ENCODE peak calls at places on chromosomes 1 and 21, in five cellular contexts. X, V, K, H and J are unnamed samples.

GRCh38 chr21:39430954-39431353 is 14.6 kb downstream of the LCA5L start:
- DNase-seq in H (no peak), V (no peak), K (no peak), X (no peak), J (no peak)

GRCh38 chr1:229980009-229980408 is 87.0 kb upstream of the GALNT2 start:
- DNase-seq in H (no peak), K (no peak), X (no peak), V (no peak), J (no peak)

GRCh38 chr1:90719321-90720136 is 2.4 kb upstream of the BARHL2 start:
- DNase-seq in V (no peak), K (no peak), H (peak; percentile 74), X (peak; percentile 58), J (peak; percentile 77)

GRCh38 chr1:161069731-161070270 is at the start of gene ARHGAP30:
- DNase-seq in V (no peak), X (peak; percentile 83), H (no peak), K (no peak), J (peak; percentile 42)

GRCh38 chr1:247013391-247013790 is 5.5 kb upstream of the ZNF695 start:
- DNase-seq in H (no peak), K (no peak), X (no peak), V (peak; percentile 53), J (no peak)

GRCh38 chr1:66335859-66336640 is 197.9 kb upstream of the SGIP1 start:
- DNase-seq in V (peak; percentile 61), X (no peak), K (no peak), H (no peak), J (peak; percentile 42)

GRCh38 chr1:50667272-50667671 is 244.0 kb upstream of the DMRTA2 start:
- DNase-seq in H (no peak), X (no peak), V (no peak), K (no peak), J (no peak)

GRCh38 chr1:201461783-201462441 is 7.1 kb downstream of the PHLDA3 start:
- DNase-seq in V (peak; percentile 99), X (no peak), K (no peak), H (no peak), J (no peak)

GRCh38 chr1:116218922-116219321 is 107.7 kb downstream of the MAB21L3 start:
- DNase-seq in X (no peak), H (no peak), V (no peak), K (no peak), J (peak; percentile 14)

GRCh38 chr1:228376651-228377631 is 29.7 kb downstream of the TRIM11 start:
- DNase-seq in H (no peak), X (no peak), V (no peak), K (no peak), J (no peak)

GRCh38 chr1:194358208-194358581 is 1171.8 kb upstream of the B3GALT2 start:
- DNase-seq in X (no peak), V (no peak), K (no peak), H (no peak), J (no peak)

GRCh38 chr1:201876148-201876547 is 12.6 kb upstream of the SHISA4 start:
- DNase-seq in K (no peak), H (peak; percentile 42), V (peak; percentile 27), X (no peak), J (no peak)

GRCh38 chr1:23718482-23718881 is 24.8 kb upstream of the ELOA start:
- DNase-seq in H (peak; percentile 75), K (peak; percentile 48), V (peak; percentile 50), X (peak; percentile 85), J (peak; percentile 94)

GRCh38 chr21:43313221-43313938 is 113.6 kb downstream of the SIK1 start:
- DNase-seq in K (no peak), H (no peak), X (no peak), V (no peak), J (no peak)

GRCh38 chr1:182340233-182341058 is 51.1 kb downstream of the GLUL start:
- DNase-seq in V (no peak), X (no peak), H (no peak), K (no peak), J (no peak)

GRCh38 chr21:36428789-36429671 is 43.8 kb downstream of the CHAF1B start:
- DNase-seq in H (no peak), V (no peak), K (no peak), X (no peak), J (no peak)

GRCh38 chr1:23619299-23620188 is 60.2 kb upstream of the ID3 start:
- DNase-seq in H (peak; percentile 72), X (peak; percentile 79), V (peak; percentile 13), K (no peak), J (peak; percentile 72)

GRCh38 chr1:91864017-91864700 is 21.8 kb downstream of the TGFBR3 start:
- DNase-seq in H (no peak), K (no peak), X (no peak), V (peak; percentile 66), J (no peak)

GRCh38 chr1:59110287-59110686 is 186.6 kb upstream of the FGGY start:
- DNase-seq in X (no peak), H (no peak), K (no peak), V (no peak), J (no peak)
- H2BK15ac ChIP-seq in X (no peak overlapping the region), H (no peak overlapping the region), K (no peak overlapping the region), V (no peak overlapping the region), J (no peak overlapping the region)

GRCh38 chr1:180185971-180186645 is 31.4 kb downstream of the QSOX1 start:
- DNase-seq in V (no peak), H (no peak), X (no peak), K (no peak), J (no peak)
- H2BK15ac ChIP-seq in V (no peak overlapping the region), H (no peak overlapping the region), X (no peak overlapping the region), K (no peak overlapping the region), J (no peak overlapping the region)

GRCh38 chr1:59605184-59605583 is 209.6 kb upstream of the HOOK1 start:
- DNase-seq in K (no peak), H (no peak), V (no peak), X (no peak), J (no peak)
- H2BK15ac ChIP-seq in K (no peak overlapping the region), H (no peak overlapping the region), V (peak overlapping the region; percentile 68), X (no peak overlapping the region), J (no peak overlapping the region)

GRCh38 chr1:235013512-235013911 is 115.1 kb downstream of the TOMM20 start:
- DNase-seq in X (no peak), V (no peak), H (no peak), K (no peak), J (peak; percentile 26)
- H2BK15ac ChIP-seq in X (no peak overlapping the region), V (peak overlapping the region; percentile 67), H (no peak overlapping the region), K (no peak overlapping the region), J (no peak overlapping the region)

GRCh38 chr1:32702599-32703478 is at the start of gene SYNC:
- DNase-seq in H (no peak), K (no peak), V (peak; percentile 78), X (no peak), J (no peak)

GRCh38 chr1:32705516-32705915 is 2.9 kb upstream of the SYNC start:
- DNase-seq in K (no peak), X (no peak), V (no peak), H (no peak), J (no peak)

GRCh38 chr1:32701421-32701911 is 1.1 kb downstream of the SYNC start:
- DNase-seq in H (no peak), X (no peak), V (no peak), K (no peak), J (no peak)

GRCh38 chr1:32703479-32704291 is 1.1 kb upstream of the SYNC start:
- DNase-seq in K (no peak), X (no peak), H (no peak), V (peak; percentile 99), J (peak; percentile 88)

DNA sequence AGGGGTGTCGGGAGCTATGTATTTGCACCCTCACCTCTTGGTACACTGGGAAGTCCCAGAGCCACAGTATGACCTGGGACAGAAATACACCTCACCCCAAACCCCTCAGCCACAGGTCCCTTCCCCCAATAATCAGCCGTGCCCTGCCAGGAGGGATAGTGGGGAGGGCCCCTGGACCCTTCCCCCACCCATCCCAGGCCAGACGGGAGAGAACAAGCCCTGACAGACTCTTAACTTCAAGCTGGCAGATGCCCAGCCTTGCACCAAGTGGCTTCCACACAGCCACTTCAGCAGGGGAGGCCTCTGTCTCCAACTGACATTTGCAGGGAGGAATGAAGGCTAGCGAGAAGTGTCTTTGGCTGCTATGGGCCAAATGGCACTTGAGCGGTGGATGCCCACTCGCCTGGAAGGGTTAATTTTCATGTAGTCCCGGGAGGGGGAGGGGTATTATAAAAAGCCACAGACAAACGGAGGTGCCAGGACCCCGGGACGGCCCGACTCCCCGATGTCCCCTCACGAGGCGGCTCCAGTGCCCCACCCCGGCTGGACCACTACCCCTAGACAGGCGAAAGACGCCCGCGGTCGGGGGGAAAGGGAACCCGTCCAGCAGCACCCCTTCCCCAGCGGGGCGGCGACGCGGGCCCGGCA is 495 bp downstream of the SYNC start:
- DNase-seq in K (no peak), X (no peak), V (peak; percentile 33), H (no peak), J (no peak)
- H2BK15ac ChIP-seq in K (no peak overlapping the region), X (no peak overlapping the region), V (peak overlapping the region; percentile 54), H (no peak overlapping the region), J (no peak overlapping the region)

GRCh38 chr1:37472994-37473393 is 1.4 kb upstream of the ZC3H12A start:
- DNase-seq in V (no peak), X (no peak), H (no peak), K (no peak), J (no peak)

GRCh38 chr1:37473431-37474050 is 839 bp upstream of the ZC3H12A start:
- DNase-seq in V (no peak), X (no peak), H (no peak), K (no peak), J (peak; percentile 56)

GRCh38 chr1:37474697-37475379 is 458 bp downstream of the ZC3H12A start:
- DNase-seq in X (no peak), H (no peak), K (no peak), V (no peak), J (peak; percentile 22)

GRCh38 chr1:37475380-37476086 is 1.2 kb downstream of the ZC3H12A start:
- DNase-seq in K (no peak), V (no peak), X (no peak), H (no peak), J (peak; percentile 17)

GRCh38 chr1:37474051-37474696 is at the start of gene ZC3H12A:
- DNase-seq in V (peak; percentile 86), K (peak; percentile 85), H (peak; percentile 88), X (peak; percentile 88), J (peak; percentile 91)
- H2BK15ac ChIP-seq in V (peak within 1 kb of the TSS; percentile 90), K (peak within 1 kb of the TSS; percentile 40), H (peak within 1 kb of the TSS; percentile 99), X (no peak within 1 kb of the TSS), J (no peak within 1 kb of the TSS)

GRCh38 chr1:93828437-93828756 is 50.6 kb downstream of the DNTTIP2 start:
- DNase-seq in V (no peak), X (no peak), K (no peak), H (no peak), J (no peak)
- H2BK15ac ChIP-seq in V (no peak overlapping the region), X (no peak overlapping the region), K (no peak overlapping the region), H (no peak overlapping the region), J (no peak overlapping the region)

DNA sequence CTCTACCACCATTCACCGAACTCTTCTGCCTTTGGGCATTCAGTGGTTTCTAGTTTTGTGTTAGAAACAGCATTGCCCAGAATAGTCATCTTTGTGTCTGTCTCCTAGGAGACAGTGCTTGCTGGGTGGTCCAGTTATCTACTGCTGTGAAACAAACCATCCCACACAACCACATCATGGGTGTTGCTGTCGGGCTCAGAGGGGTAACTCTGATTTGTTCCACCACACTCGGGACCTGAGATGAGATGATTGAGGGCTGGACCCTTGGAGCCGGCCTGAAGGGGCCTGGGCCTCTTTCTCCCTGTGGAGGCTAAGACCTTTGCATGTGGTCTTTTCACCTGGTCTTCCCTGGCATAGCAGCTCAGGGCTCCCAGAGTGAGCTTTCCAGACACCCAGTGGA is 427.2 kb upstream of the VAMP3 start:
- DNase-seq in V (no peak), H (no peak), K (no peak), X (no peak), J (no peak)
- H2BK15ac ChIP-seq in V (no peak overlapping the region), H (no peak overlapping the region), K (no peak overlapping the region), X (no peak overlapping the region), J (no peak overlapping the region)